ENCODE peak calls at places on chromosomes 6 and 20, in ten cellular contexts. Z is thoracic aorta, J is fibroblast of villous mesenchyme, Y is AG04450, S is heart right ventricle, A is A673, O is IMR-90, B is ascending aorta, T is coronary artery, L is astrocyte of the spinal cord. R is an unnamed sample.

GRCh38 chr20:20341371-20341770 is 26.5 kb upstream of the INSM1 start:
- DNase-seq in L (no peak), B (no peak), S (no peak), A (no peak), O (no peak), Y (no peak), J (no peak), Z (no peak), T (no peak), R (no peak)

GRCh38 chr6:139249387-139249786 is 42.4 kb downstream of the TXLNB start:
- DNase-seq in S (no peak), L (no peak), T (no peak), A (no peak), B (no peak), O (no peak), J (no peak), Y (no peak), Z (no peak), R (no peak)

GRCh38 chr6:7087491-7087979 is 20.2 kb upstream of the RREB1 start:
- DNase-seq in Z (no peak), A (no peak), J (no peak), Y (no peak), B (no peak), L (no peak), S (no peak), T (no peak), O (no peak), R (no peak)

GRCh38 chr6:26322645-26323482 is 42.1 kb upstream of the BTN3A2 start:
- DNase-seq in Z (no peak), B (no peak), T (no peak), J (peak; percentile 92), Y (no peak), S (peak; percentile 48), A (peak; percentile 96), L (peak; percentile 93), O (peak; percentile 96), R (peak; percentile 84)

GRCh38 chr6:135568366-135568765 is 70.8 kb upstream of the AHI1 start:
- DNase-seq in S (peak; percentile 44), B (no peak), O (peak; percentile 95), T (no peak), Y (peak; percentile 66), J (peak; percentile 95), A (peak; percentile 6), Z (no peak), L (peak; percentile 91), R (peak; percentile 79)

GRCh38 chr20:56554869-56555268 is 21.8 kb downstream of the FAM209B start:
- DNase-seq in Y (peak; percentile 81), T (no peak), O (peak; percentile 90), J (peak; percentile 97), B (no peak), A (peak; percentile 95), L (peak; percentile 97), S (peak; percentile 81), Z (no peak), R (peak; percentile 95)

GRCh38 chr6:13710552-13711383 is 867 bp downstream of the RANBP9 start:
- DNase-seq in B (no peak), Z (no peak), S (peak; percentile 27), Y (no peak), J (no peak), L (no peak), O (no peak), A (peak; percentile 39), T (peak; percentile 77), R (no peak)

GRCh38 chr6:73800997-73801396 is 105.0 kb downstream of the CD109 start:
- DNase-seq in J (no peak), Z (no peak), B (no peak), A (no peak), O (no peak), T (no peak), S (no peak), L (no peak), Y (no peak), R (no peak)

DNA sequence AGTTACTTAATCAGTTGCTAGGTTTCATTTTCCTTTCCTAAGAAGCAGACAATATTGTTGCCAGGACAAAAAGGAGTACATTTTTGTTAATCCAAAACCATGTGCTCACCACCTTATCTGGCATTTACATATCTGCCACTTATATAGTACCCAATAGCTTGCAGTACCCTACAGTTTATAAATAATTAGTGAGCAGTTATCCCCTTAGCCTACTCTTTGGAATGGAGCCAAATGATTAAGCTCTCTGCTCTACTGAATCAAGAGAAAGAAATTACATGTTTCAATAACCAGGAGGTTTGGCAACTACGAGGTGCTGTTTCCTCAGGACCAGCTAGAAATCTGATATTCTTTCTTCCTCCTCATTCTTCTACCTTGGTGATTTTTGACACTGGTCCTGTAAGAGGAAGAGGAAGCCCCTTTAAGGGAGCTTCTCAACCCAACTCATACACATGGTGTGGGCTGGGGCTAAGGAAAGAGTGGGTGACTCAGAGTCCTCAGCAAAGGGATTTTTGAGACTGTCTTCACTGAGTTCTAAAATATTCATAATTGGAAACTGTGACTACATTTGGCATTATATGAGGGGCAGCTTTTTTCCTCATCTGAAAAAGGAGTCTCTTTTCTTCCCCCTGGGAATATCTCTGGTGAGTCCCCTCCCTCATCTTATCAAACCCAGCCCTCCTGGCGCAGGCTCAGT is 1.5 kb downstream of the ZNFX1 start:
- DNase-seq in O (peak; percentile 74), Z (no peak), A (peak; percentile 71), J (peak; percentile 60), L (peak; percentile 70), S (peak; percentile 53), Y (no peak), T (no peak), B (no peak), R (no peak)
- H3K4me3 ChIP-seq in O (peak overlapping the region; percentile 53), Z (peak overlapping the region; percentile 90), A (peak overlapping the region; percentile 81), J (peak overlapping the region; percentile 87), L (peak overlapping the region; percentile 97), S (peak overlapping the region; percentile 92), Y (peak overlapping the region; percentile 95), T (peak overlapping the region; percentile 95), B (peak overlapping the region; percentile 98), R (peak overlapping the region; percentile 92)

GRCh38 chr6:88899569-88900316 is 63.7 kb downstream of the RNGTT start:
- DNase-seq in A (peak; percentile 20), L (no peak), O (no peak), B (no peak), T (no peak), Y (no peak), J (no peak), Z (no peak), S (no peak), R (no peak)
- TF ChIP-seq CTCF in A (peak; percentile 48), L (peak; percentile 27), O (no peak), B (no peak), T (no peak), Y (peak; percentile 27), J (peak; percentile 40), Z (no peak), S (no peak), R (peak; percentile 12)

GRCh38 chr6:32186496-32186840 is 2.4 kb upstream of the AGER start:
- DNase-seq in S (no peak), Y (no peak), A (no peak), L (no peak), T (no peak), Z (no peak), J (no peak), O (no peak), B (no peak), R (no peak)

GRCh38 chr6:32189082-32189741 is 790 bp downstream of the PBX2 start:
- DNase-seq in O (no peak), A (no peak), Z (no peak), Y (no peak), J (no peak), L (no peak), S (no peak), T (peak; percentile 71), B (no peak), R (no peak)

GRCh38 chr6:32188381-32189081 is 1.5 kb downstream of the PBX2 start:
- DNase-seq in B (no peak), J (peak; percentile 68), T (peak; percentile 71), A (no peak), L (no peak), Y (no peak), Z (no peak), S (no peak), O (peak; percentile 12), R (no peak)

GRCh38 chr6:32189742-32190053 is 304 bp downstream of the PBX2 start:
- DNase-seq in J (no peak), S (peak; percentile 51), B (no peak), O (no peak), T (no peak), Y (no peak), A (no peak), L (no peak), Z (no peak), R (no peak)

DNA sequence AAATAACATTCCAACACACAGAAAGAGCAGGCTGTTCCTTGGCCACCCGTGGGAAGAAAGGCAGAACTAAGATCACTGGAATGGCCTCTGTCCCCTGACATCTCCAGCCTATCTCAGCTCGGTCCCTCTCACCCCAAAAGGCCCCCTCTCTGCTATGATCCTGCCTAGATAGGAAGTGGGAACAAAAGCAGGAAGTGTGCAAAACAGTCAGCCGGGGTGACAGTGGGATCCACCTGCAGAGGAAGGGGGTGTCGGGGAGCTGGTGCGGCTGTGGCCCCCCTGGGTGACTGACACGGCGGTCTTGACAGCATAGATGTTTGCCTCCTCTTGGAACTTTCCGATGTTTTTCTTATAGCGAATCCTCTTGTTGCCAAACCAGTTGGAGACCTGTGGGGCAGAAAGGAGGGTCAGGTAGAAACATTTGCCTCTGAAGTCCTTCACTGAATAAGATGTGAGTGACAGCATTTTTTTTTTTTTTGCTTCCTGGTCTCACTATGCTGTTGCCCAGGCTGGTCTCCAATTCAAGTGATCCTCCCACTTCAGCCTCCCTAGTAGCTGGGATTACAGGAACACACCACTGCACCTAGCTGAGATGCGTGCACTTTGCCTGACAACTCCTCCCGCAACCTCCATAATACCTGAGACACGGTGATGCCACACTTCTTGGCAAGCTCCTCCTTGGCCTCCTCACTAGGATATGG is 2.8 kb downstream of the PBX2 start:
- DNase-seq in J (no peak), O (no peak), Z (no peak), S (no peak), L (no peak), B (no peak), Y (no peak), T (peak; percentile 71), A (no peak), R (no peak)
- H3K4me3 ChIP-seq in J (no peak overlapping the region), O (no peak overlapping the region), Z (no peak overlapping the region), S (no peak overlapping the region), L (no peak overlapping the region), B (no peak overlapping the region), Y (no peak overlapping the region), T (no peak overlapping the region), A (no peak overlapping the region), R (no peak overlapping the region)

DNA sequence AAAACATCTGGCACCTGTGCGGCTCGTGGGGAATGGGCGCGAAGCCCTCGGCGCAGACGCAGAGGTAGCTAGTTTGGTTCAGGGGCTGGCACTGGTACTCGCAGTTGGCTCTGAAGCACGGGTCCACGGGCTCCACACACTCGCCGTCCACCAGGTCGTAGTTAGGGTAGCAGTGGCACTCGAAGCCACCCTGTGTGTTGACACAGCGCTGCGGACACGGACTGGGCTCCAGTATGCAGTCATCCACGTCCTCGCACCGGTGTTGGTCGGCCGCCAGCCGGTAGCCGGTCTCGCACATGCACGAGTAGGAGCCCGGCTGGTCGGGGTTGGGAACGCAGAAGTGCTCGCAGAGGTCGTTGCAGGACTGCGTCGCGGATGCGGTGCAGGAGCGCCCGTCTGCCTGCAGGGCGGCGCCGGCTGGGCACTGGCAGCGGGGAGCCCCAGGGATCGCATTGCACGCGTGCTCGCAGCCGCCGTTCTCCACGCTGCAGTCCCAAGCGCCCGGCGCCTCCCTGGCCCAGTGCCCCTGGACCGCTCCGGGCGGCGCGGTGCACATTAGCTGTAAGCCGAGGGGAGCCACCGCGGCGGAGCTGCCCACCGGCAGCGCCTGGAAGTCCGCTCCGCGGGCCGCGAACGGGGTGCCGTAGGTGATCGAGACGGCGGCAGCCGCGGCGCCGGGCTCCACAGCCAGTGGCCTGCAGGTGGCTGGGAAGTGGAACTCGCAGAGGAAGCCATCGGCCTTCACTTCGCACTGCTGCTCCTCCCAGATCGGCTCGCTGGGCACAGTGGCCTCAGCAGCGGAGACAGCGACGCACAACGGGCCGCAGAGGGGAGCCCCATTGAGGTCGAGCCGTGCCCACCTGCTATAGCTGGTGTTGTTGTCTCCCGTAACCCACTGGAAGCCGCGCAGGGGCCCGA is 930 bp downstream of the THBD start:
- DNase-seq in O (peak; percentile 1), Y (no peak), B (peak; percentile 35), S (peak; percentile 50), Z (no peak), J (peak; percentile 17), T (peak; percentile 80), A (peak; percentile 11), L (no peak), R (no peak)
- TF ChIP-seq CTCF in O (peak; percentile 16), Y (peak; percentile 35), B (peak; percentile 51), S (peak; percentile 57), Z (peak; percentile 63), J (peak; percentile 32), T (peak; percentile 43), A (no peak), L (peak; percentile 38), R (peak; percentile 24)